ENCODE peak calls at places on chromosomes 12 and 14, in seven cellular contexts. I is thoracic aorta, J is activated B cell treated with CpG ODN at 0.5 μM for 24 hours, H is tibial artery, N is EH, L is bronchial epithelial cell, C is GM06990. V is an unnamed sample.

GRCh38 chr12:132243596-132244289 is 85.6 kb downstream of the GALNT9 start:
- DNase-seq in N (no peak), J (no peak), H (peak), I (no peak), L (no peak), C (no peak), V (no peak)

GRCh38 chr12:95418142-95418541 is 55.8 kb upstream of the METAP2 start:
- DNase-seq in I (no peak), N (peak), J (no peak), C (no peak), H (no peak), L (no peak), V (no peak)

GRCh38 chr14:32571551-32571950 is 242.5 kb downstream of the AKAP6 start:
- DNase-seq in N (no peak), C (no peak), I (no peak), J (no peak), L (no peak), H (no peak), V (no peak)

GRCh38 chr14:24965934-24966593 is 83.9 kb downstream of the STXBP6 start:
- DNase-seq in J (no peak), H (no peak), N (peak), I (no peak), C (no peak), L (peak), V (no peak)

GRCh38 chr12:75289678-75290200 is 40.4 kb downstream of the CAPS2 start:
- DNase-seq in H (no peak), L (peak), I (no peak), N (peak), J (no peak), C (no peak), V (no peak)

GRCh38 chr14:96090441-96091148 is 51.4 kb downstream of the C14orf132 start:
- DNase-seq in C (no peak), J (no peak), L (no peak), H (peak), N (peak), I (no peak), V (peak)

GRCh38 chr14:96104469-96105057 is 65.4 kb downstream of the C14orf132 start:
- DNase-seq in H (peak), C (peak), J (no peak), N (peak), L (peak), I (peak), V (peak)

GRCh38 chr12:121968880-121969279 is 50.5 kb downstream of the CFAP251 start:
- DNase-seq in I (no peak), N (no peak), J (no peak), L (no peak), H (no peak), C (no peak), V (peak)

GRCh38 chr12:630656-631632 is 32.3 kb downstream of the NINJ2 start:
- DNase-seq in N (no peak), I (no peak), J (peak), L (no peak), C (peak), H (peak), V (no peak)

V was measured in cardiac septum.